ENCODE peak calls at places on chromosomes 2 and 18, in nine cellular contexts. I is stimulated activated naive CD4-positive, alpha-beta T cell; P is epithelial cell of esophagus; A is small intestine; B is activated B cell treated with CpG ODN at 0.5 μM for 24 hours; T is NCI-H748 treated with DMSO at 0.1 percent for 48 hours; J is stimulated activated CD4-positive, alpha-beta T cell treated with anti-CD3 and anti-CD28 coated beads, Interleukin-1b, Interleukin-23, amount 100 ng/mL, for 1 hour; W is midbrain; X is D341Med. Q is an unnamed sample.

GRCh38 chr2:43609304-43609883 is 13.6 kb upstream of the THADA start:
- DNase-seq in I (peak; percentile 24), P (peak; percentile 62), A (peak; percentile 71), B (no peak), T (peak; percentile 25), J (no peak), W (peak; percentile 59), X (peak; percentile 65), Q (peak; percentile 54)

GRCh38 chr2:236180831-236181453 is 12.8 kb upstream of the GBX2 start:
- DNase-seq in I (no peak), P (peak; percentile 65), A (peak; percentile 40), B (no peak), T (peak; percentile 78), J (no peak), W (peak; percentile 45), X (no peak), Q (peak; percentile 69)

GRCh38 chr2:212938144-212938793 is 213.1 kb downstream of the IKZF2 start:
- DNase-seq in I (no peak), P (no peak), A (no peak), B (no peak), T (no peak), J (no peak), W (no peak), X (no peak), Q (no peak)

GRCh38 chr18:5892772-5893431 is 2.4 kb downstream of the TMEM200C start:
- DNase-seq in I (no peak), P (no peak), A (no peak), B (no peak), T (no peak), J (no peak), W (no peak), X (no peak), Q (no peak)

GRCh38 chr2:8457092-8457481 is 224.8 kb upstream of the ID2 start:
- DNase-seq in I (peak; percentile 10), P (no peak), A (peak; percentile 82), B (no peak), T (peak; percentile 66), J (no peak), W (no peak), X (no peak), Q (no peak)

GRCh38 chr2:9102861-9103662 is 99.6 kb upstream of the MBOAT2 start:
- DNase-seq in I (no peak), P (peak; percentile 76), A (peak; percentile 59), B (no peak), T (no peak), J (no peak), W (no peak), X (no peak), Q (no peak)

GRCh38 chr2:10072656-10073480 is 7.3 kb downstream of the CYS1 start:
- DNase-seq in I (peak; percentile 60), P (peak; percentile 88), A (peak; percentile 88), B (peak; percentile 42), T (peak; percentile 77), J (peak; percentile 60), W (peak; percentile 80), X (peak; percentile 89), Q (peak; percentile 80)

GRCh38 chr2:109458512-109458911 is 155.3 kb downstream of the SEPTIN10 start:
- DNase-seq in I (no peak), P (no peak), A (no peak), B (no peak), T (no peak), J (no peak), W (no peak), X (no peak), Q (no peak)

GRCh38 chr18:63366270-63366990 is 576 bp downstream of the KDSR start:
- DNase-seq in I (peak; percentile 22), P (peak; percentile 85), A (peak; percentile 81), B (peak; percentile 43), T (peak; percentile 30), J (no peak), W (no peak), X (peak; percentile 78), Q (peak; percentile 74)

GRCh38 chr2:109382236-109382930 is 231.4 kb downstream of the SEPTIN10 start:
- DNase-seq in I (no peak), P (no peak), A (no peak), B (no peak), T (no peak), J (no peak), W (no peak), X (no peak), Q (no peak)

GRCh38 chr2:239959059-239959971 is 65.8 kb downstream of the NDUFA10 start:
- DNase-seq in I (no peak), P (no peak), A (no peak), B (no peak), T (no peak), J (no peak), W (peak; percentile 60), X (no peak), Q (no peak)

GRCh38 chr2:22855081-22855480 is 529.9 kb upstream of the KLHL29 start:
- DNase-seq in I (no peak), P (no peak), A (no peak), B (no peak), T (peak; percentile 69), J (no peak), W (peak; percentile 75), X (no peak), Q (peak; percentile 18)

GRCh38 chr18:64083906-64084305 is 65.0 kb downstream of the LINC00305 start:
- DNase-seq in I (no peak), P (no peak), A (no peak), B (no peak), T (no peak), J (no peak), W (no peak), X (no peak), Q (no peak)

Q was measured in RPMI7951.